ENCODE peak calls at places on chromosomes 3 and 15, in eight cellular contexts. W is tibial artery, X is Peyer's patch, L is midbrain, O is GM06990, J is fibroblast of pulmonary artery, S is thoracic aorta, Y is HTR-8/SVneo. I is an unnamed sample.

GRCh38 chr3:139302084-139302800 is 41.6 kb upstream of the MRPS22 start:
- DNase-seq in W (no peak), X (no peak), L (no peak), O (no peak), J (peak; percentile 99), S (no peak), Y (peak; percentile 94), I (no peak)

GRCh38 chr3:31377045-31377642 is 155.6 kb upstream of the STT3B start:
- DNase-seq in W (no peak), X (no peak), L (no peak), O (no peak), J (peak; percentile 51), S (no peak), Y (peak; percentile 11), I (no peak)

GRCh38 chr15:88791637-88792036 is 11.6 kb upstream of the ACAN start:
- DNase-seq in W (no peak), X (no peak), L (no peak), O (no peak), J (no peak), S (no peak), Y (no peak), I (no peak)

GRCh38 chr15:69081310-69082004 is 67.0 kb downstream of the NOX5 start:
- DNase-seq in W (peak; percentile 70), X (no peak), L (no peak), O (no peak), J (peak; percentile 90), S (no peak), Y (no peak), I (no peak)

GRCh38 chr3:159934216-159934615 is 54.4 kb upstream of the IL12A start:
- DNase-seq in W (no peak), X (no peak), L (no peak), O (no peak), J (no peak), S (no peak), Y (no peak), I (no peak)

GRCh38 chr3:68973635-68974034 is 39.8 kb downstream of the EOGT start:
- DNase-seq in W (no peak), X (no peak), L (no peak), O (no peak), J (no peak), S (no peak), Y (no peak), I (no peak)

GRCh38 chr3:14118400-14119165 is 6.1 kb downstream of the CHCHD4 start:
- DNase-seq in W (no peak), X (no peak), L (no peak), O (no peak), J (peak; percentile 75), S (no peak), Y (no peak), I (peak; percentile 87)

GRCh38 chr3:120218981-120219380 is 66.0 kb downstream of the GPR156 start:
- DNase-seq in W (no peak), X (no peak), L (no peak), O (no peak), J (no peak), S (no peak), Y (no peak), I (no peak)

GRCh38 chr3:123027292-123028232 is at the start of gene SEMA5B:
- DNase-seq in W (peak; percentile 72), X (peak; percentile 17), L (peak; percentile 35), O (peak; percentile 16), J (no peak), S (no peak), Y (peak; percentile 43), I (peak; percentile 57)

I was measured in right lobe of liver.